ENCODE peak calls at places on chromosomes 16 and 17, in six cellular contexts. E is CD4-positive, alpha-beta T cell; K is mucosa of gallbladder; J is activated CD4-positive, alpha-beta T cell treated with anti-CD3 and anti-CD28 coated beads, Interleukin-2, amount 10 ng/mL, durations not matched to agents 7 days and 5 days; G is adrenal gland; X is fibroblast of lung. U is an unnamed sample.

GRCh38 chr17:16937431-16937830 is 34.5 kb downstream of the TNFRSF13B start:
- DNase-seq in X (no peak), J (no peak), E (no peak), K (no peak), G (peak), U (no peak)

GRCh38 chr17:57408064-57408811 is 151.9 kb downstream of the MSI2 start:
- DNase-seq in G (no peak), K (no peak), X (peak), J (peak), E (no peak), U (peak)

GRCh38 chr17:51224615-51225262 is 35.1 kb downstream of the MBTD1 start:
- DNase-seq in X (no peak), G (no peak), E (no peak), K (no peak), J (no peak), U (no peak)

GRCh38 chr17:75910699-75911098 is 6.0 kb upstream of the MRPL38 start:
- DNase-seq in J (no peak), E (no peak), G (no peak), X (no peak), K (no peak), U (no peak)

GRCh38 chr17:41665566-41666335 is 22.9 kb upstream of the EIF1 start:
- DNase-seq in G (peak), K (peak), E (peak), X (peak), J (peak), U (peak)

GRCh38 chr16:49462989-49463371 is 89.4 kb downstream of the C16orf78 start:
- DNase-seq in X (no peak), K (no peak), J (no peak), E (no peak), G (peak), U (no peak)

GRCh38 chr17:44546711-44547606 is 10.3 kb upstream of the FZD2 start:
- DNase-seq in E (no peak), J (no peak), G (no peak), K (no peak), X (peak), U (no peak)

GRCh38 chr17:43104665-43105064 is 20.5 kb downstream of the BRCA1 start:
- DNase-seq in K (no peak), X (no peak), J (no peak), E (no peak), G (no peak), U (no peak)

GRCh38 chr17:81432873-81433451 is 37.7 kb downstream of the BAHCC1 start:
- DNase-seq in K (peak), E (no peak), X (no peak), J (no peak), G (no peak), U (no peak)

GRCh38 chr17:9370464-9370863 is 205.2 kb downstream of the STX8 start:
- DNase-seq in K (no peak), E (no peak), J (no peak), X (peak), G (no peak), U (no peak)

GRCh38 chr17:82772026-82772425 is 20.2 kb downstream of the TBCD start:
- DNase-seq in G (no peak), E (no peak), X (peak), K (peak), J (no peak), U (no peak)

GRCh38 chr16:68401871-68402747 is 46.2 kb downstream of the SMPD3 start:
- DNase-seq in K (no peak), E (no peak), G (no peak), X (peak), J (no peak), U (no peak)

GRCh38 chr17:42459256-42459982 is 741 bp downstream of the ATP6V0A1 start:
- DNase-seq in X (peak), E (no peak), J (no peak), G (peak), K (peak), U (no peak)

GRCh38 chr16:66845791-66846221 is 1.6 kb downstream of the CA7 start:
- DNase-seq in X (no peak), J (no peak), K (no peak), G (no peak), E (no peak), U (no peak)

GRCh38 chr16:51815527-51815926 is 664.5 kb upstream of the SALL1 start:
- DNase-seq in J (no peak), G (no peak), K (no peak), E (no peak), X (no peak), U (no peak)

GRCh38 chr16:57544129-57544653 is 1.7 kb downstream of the ADGRG5 start:
- DNase-seq in E (no peak), G (peak), X (peak), K (peak), J (no peak), U (no peak)

GRCh38 chr16:7363397-7364053 is 30.9 kb downstream of the RBFOX1 start:
- DNase-seq in E (no peak), J (no peak), G (peak), K (no peak), X (no peak), U (no peak)

GRCh38 chr17:66310528-66311148 is 8.2 kb downstream of the PRKCA start:
- DNase-seq in K (no peak), X (no peak), G (no peak), E (no peak), J (no peak), U (no peak)

GRCh38 chr17:8122923-8123694 is 797 bp downstream of the HES7 start:
- DNase-seq in X (peak), J (peak), K (no peak), E (peak), G (no peak), U (peak)

GRCh38 chr17:65231662-65232335 is 94.6 kb downstream of the RGS9 start:
- DNase-seq in G (peak), K (peak), J (peak), E (peak), X (peak), U (peak)

GRCh38 chr17:2070241-2071023 is 15.5 kb downstream of the HIC1 start:
- DNase-seq in E (no peak), K (peak), X (no peak), J (peak), G (no peak), U (peak)

GRCh38 chr17:34892864-34893263 is 68.4 kb downstream of the CCT6B start:
- DNase-seq in X (no peak), E (no peak), K (no peak), G (no peak), J (no peak), U (no peak)

GRCh38 chr17:33463887-33464286 is 170.8 kb upstream of the ASIC2 start:
- DNase-seq in E (no peak), J (no peak), G (no peak), K (no peak), X (no peak), U (no peak)

GRCh38 chr17:8875957-8876356 is 8.5 kb upstream of the PIK3R6 start:
- DNase-seq in K (no peak), X (peak), G (no peak), E (no peak), J (no peak), U (no peak)

GRCh38 chr16:34050787-34051320 is 591.4 kb downstream of the TP53TG3F start:
- DNase-seq in X (no peak), K (no peak), J (no peak), E (no peak), G (no peak), U (no peak)

GRCh38 chr17:57902800-57903759 is 52.1 kb downstream of the CUEDC1 start:
- DNase-seq in G (peak), J (peak), E (no peak), K (peak), X (peak), U (no peak)

GRCh38 chr17:58533616-58534188 is 19.3 kb upstream of the MTMR4 start:
- DNase-seq in J (no peak), G (no peak), X (no peak), K (no peak), E (no peak), U (no peak)

GRCh38 chr17:42720996-42721583 is 23.8 kb downstream of the EZH1 start:
- DNase-seq in X (peak), J (peak), G (no peak), K (peak), E (no peak), U (no peak)

GRCh38 chr17:78411241-78411855 is 32.9 kb downstream of the PGS1 start:
- DNase-seq in J (no peak), E (no peak), X (no peak), G (peak), K (no peak), U (no peak)

GRCh38 chr17:1730345-1731193 is 6.1 kb downstream of the WDR81 start:
- DNase-seq in K (peak), J (no peak), E (no peak), G (peak), X (peak), U (no peak)

GRCh38 chr16:66519974-66520373 is 29.9 kb downstream of the TK2 start:
- DNase-seq in X (no peak), K (no peak), J (no peak), G (no peak), E (no peak), U (no peak)

U was measured in activated T-helper 2 cell treated with anti-CD3 and anti-CD28 coated beads, Interferon-gamma antibody, Interleukin-2, Interleukin-4, amounts not matched to agents 10 μg/mL and 5 μg/mL and 100 μg/mL, durations not matched to agents 14 hours and 24 hours and 36 hours.